ENCODE peak calls at places on chromosomes 1 and 21, in four cellular contexts. A is mammary epithelial cell, U is PC-3, P is HCT116. I is an unnamed sample.

GRCh38 chr1:70358921-70359564 is 4.5 kb upstream of the ANKRD13C start:
- DNase-seq in A (peak; percentile 68), U (peak; percentile 91), P (no peak), I (no peak)

GRCh38 chr1:102434421-102434820 is 437.7 kb upstream of the OLFM3 start:
- DNase-seq in A (peak; percentile 4), U (peak; percentile 44), P (peak; percentile 10), I (peak; percentile 76)

GRCh38 chr1:234168061-234168724 is 205.1 kb upstream of the COA6 start:
- DNase-seq in A (no peak), U (no peak), P (no peak), I (no peak)

GRCh38 chr1:232599178-232600041 is 30.5 kb downstream of the SIPA1L2 start:
- DNase-seq in A (no peak), U (peak; percentile 22), P (no peak), I (peak; percentile 66)

GRCh38 chr1:202664083-202664482 is 46.2 kb downstream of the SYT2 start:
- DNase-seq in A (peak; percentile 17), U (peak; percentile 19), P (no peak), I (no peak)

GRCh38 chr1:109935451-109935900 is 24.8 kb downstream of the CSF1 start:
- DNase-seq in A (no peak), U (no peak), P (no peak), I (no peak)

GRCh38 chr1:48552420-48552819 is 80.4 kb upstream of the SPATA6 start:
- DNase-seq in A (peak; percentile 37), U (peak; percentile 59), P (peak; percentile 10), I (peak; percentile 24)

GRCh38 chr1:44713321-44713781 is 17.6 kb downstream of the RNU5D-1 start:
- DNase-seq in A (no peak), U (peak; percentile 71), P (no peak), I (no peak)

GRCh38 chr1:213274140-213274539 is 223.1 kb downstream of the RPS6KC1 start:
- DNase-seq in A (no peak), U (no peak), P (no peak), I (no peak)

GRCh38 chr1:10723317-10723716 is 73.1 kb downstream of the CASZ1 start:
- DNase-seq in A (no peak), U (no peak), P (no peak), I (no peak)

GRCh38 chr1:227006397-227006796 is 66.3 kb downstream of the COQ8A start:
- DNase-seq in A (no peak), U (no peak), P (no peak), I (no peak)

GRCh38 chr1:214476229-214476957 is 75.0 kb downstream of the PTPN14 start:
- DNase-seq in A (peak; percentile 77), U (peak; percentile 78), P (peak; percentile 43), I (no peak)

GRCh38 chr1:179015396-179015795 is 10.3 kb upstream of the FAM20B start:
- DNase-seq in A (no peak), U (no peak), P (no peak), I (no peak)

DNA sequence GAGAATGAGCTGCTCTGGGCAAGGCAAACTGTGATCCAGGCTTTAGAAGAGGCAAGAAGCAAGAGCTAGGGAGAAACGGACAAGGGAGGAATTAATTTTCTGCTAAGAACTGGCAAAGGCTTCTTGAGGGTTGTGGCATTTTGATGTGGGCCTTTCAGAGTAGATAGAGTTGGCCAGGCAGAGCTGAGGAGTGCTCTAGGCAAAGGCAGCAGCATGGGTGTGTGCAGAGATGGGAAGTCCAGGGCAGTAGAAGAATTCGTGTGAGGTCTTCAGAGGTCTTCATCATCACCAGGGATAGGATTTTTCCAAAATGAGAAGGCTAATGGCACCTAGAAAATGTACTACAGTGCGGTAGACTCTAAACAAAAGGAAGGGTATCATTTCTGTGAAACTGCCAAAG is 237.8 kb downstream of the LTN1 start:
- DNase-seq in A (no peak), U (no peak), P (no peak), I (no peak)
- H3K27ac ChIP-seq in A (no peak overlapping the region), U (no peak overlapping the region), P (no peak overlapping the region), I (no peak overlapping the region)

GRCh38 chr21:37564341-37564923 is 197.9 kb downstream of the DYRK1A start:
- DNase-seq in A (peak; percentile 99), U (peak; percentile 99), P (peak; percentile 98), I (peak; percentile 95)
- TF ChIP-seq CTCF in A (peak; percentile 31), U (peak; percentile 26), P (no peak), I (no peak)

DNA sequence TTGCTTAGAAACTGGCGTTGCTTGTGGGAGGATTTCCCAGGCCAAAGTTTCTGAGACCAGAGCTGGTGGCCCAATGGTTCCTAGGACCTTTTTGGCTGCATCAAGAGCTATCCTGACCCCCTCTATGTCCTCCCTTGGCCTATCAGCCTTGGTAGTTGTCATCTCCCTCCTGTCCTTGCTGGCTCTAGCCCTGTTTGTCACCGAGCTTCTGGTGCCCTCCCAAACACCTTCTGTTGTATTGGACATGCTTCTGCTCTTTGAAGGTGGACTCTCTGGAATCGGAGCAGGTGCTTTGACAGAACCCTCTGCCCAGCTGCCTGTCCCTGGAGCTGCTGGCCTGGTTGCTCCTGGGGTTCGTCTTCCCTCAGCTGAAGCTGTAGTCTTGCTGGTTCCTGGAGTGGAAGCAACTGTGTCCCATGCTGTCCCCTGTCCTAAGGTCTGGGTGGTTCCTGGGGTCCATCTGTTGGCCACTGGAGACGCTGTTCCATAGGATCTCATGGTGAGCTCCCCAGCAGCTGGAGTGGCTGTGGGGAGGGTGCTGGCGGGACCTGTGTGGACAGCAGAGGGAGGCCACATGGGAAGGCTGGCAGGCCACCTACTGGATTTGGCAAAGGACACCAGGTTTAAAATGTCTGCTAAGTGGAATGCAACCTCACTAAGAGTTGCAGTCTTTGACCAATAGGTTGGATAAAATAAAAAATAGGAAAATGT is 9.4 kb downstream of the FCAMR start:
- DNase-seq in A (no peak), U (no peak), P (no peak), I (no peak)
- TF ChIP-seq EZH2 in A (no peak), U (no peak), P (no peak), I (no peak)

GRCh38 chr1:54464031-54464476 is 57.9 kb upstream of the SSBP3 start:
- DNase-seq in A (no peak), U (no peak), P (no peak), I (no peak)

GRCh38 chr1:54462597-54463258 is 56.5 kb upstream of the SSBP3 start:
- DNase-seq in A (no peak), U (no peak), P (no peak), I (no peak)

GRCh38 chr1:54463259-54464030 is 57.3 kb upstream of the SSBP3 start:
- DNase-seq in A (no peak), U (no peak), P (no peak), I (peak; percentile 56)

GRCh38 chr1:54464477-54465146 is 58.4 kb upstream of the SSBP3 start:
- DNase-seq in A (no peak), U (no peak), P (no peak), I (no peak)

DNA sequence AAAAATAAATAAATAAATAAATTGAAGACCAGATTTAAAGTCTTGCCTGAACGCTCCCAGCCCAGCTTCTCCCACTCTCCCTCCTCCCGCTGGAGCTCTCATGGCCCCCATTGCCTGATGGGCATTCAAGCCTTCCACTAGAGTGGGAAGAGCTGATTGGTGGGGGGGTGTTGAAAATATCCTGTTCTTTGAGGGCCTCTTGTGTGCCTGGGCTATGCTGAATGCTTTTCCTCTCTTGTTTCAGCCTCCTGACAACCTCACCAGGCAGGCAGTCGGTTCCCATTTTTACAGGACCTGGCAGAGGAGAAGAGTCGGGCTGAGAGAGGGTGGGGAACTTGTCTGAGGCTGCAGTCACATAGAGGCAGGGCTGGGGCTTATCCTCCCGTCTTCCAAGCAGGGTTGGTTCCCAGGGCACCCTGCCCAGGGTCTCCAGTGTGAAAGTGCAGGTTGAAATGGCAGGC is 59.2 kb upstream of the SSBP3 start:
- DNase-seq in A (no peak), U (no peak), P (no peak), I (no peak)
- H3K27ac ChIP-seq in A (no peak overlapping the region), U (no peak overlapping the region), P (no peak overlapping the region), I (peak overlapping the region; percentile 47)

DNA sequence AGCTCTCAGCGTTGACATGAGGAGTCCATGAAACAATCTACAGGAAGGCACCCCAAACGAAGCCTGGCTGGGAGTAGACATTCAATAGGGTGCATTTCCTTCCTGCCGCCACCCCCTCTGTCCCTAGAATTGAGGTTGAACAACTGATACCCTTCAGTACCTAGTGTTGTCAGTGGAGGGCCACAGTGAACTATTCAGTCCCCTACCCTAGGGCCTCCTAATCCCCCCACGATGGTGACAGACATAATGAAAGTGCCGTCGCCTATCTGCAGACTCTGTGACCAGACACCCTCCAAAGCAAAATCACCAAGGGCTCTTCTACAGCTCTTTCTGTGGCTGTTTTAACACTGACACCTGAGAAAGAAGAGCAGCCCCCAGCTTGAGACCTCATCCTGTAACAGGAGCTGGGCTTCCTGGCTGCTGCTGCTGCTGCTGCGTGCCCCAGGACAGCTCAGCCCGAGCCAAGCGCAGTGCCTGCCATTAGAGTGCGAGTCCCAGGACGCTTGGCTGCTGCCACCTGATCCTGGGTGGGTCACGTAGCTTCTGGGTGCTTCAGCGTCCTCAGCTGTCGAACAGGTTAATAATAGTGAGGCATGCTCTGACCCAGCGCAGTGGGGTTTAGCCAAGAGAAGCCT is 183.0 kb downstream of the ZBTB18 start:
- DNase-seq in A (no peak), U (no peak), P (no peak), I (no peak)
- TF ChIP-seq CTCF in A (no peak), U (no peak), P (no peak), I (peak; percentile 18)

DNA sequence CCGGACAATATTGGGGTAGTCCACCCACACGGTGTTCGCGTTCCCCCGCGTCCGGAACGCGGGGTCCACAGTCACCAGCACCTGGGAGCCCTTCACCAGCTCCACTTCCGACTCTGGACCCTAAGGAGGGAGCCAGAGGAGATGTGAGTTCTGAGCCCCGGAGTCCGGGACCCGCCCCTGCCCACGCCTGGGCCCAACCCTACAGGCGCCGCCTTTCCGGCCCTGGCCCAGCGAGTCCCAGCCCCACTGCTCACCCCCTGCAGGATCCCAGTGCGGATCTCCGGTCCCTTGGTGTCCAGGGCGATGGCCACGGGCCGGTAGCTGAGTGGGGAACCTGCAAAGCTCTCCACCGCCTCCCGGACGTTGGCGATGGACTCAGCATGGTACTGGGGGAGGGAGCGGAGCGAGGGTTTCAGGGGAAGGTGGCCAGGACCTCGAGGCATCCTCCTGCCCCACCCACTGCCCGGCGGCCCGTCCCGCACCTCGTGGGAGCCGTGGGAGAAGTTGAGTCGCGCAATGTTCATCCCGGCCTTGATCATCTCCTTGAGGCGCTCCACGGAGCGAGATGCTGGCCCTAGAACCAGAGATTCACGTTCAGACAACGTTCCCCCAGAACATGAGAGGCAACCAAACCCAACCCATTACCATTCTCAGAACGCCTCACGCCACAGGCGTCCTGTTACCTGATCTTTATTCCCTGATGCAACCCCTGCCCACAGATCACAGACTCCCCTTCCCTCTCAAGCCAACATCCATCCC is 5.9 kb downstream of the PKLR start:
- DNase-seq in A (no peak), U (no peak), P (no peak), I (no peak)
- TF ChIP-seq EZH2 in A (no peak), U (no peak), P (no peak), I (no peak)